ENCODE peak calls at places on chromosomes 2 and 18, in ten cellular contexts. F, M, P, K, Z, U, Y, A, H and G are unnamed samples.

GRCh38 chr2:216774620-216775019 is 79.3 kb upstream of the IGFBP5 start:
- DNase-seq in A (peak; percentile 84), Z (no peak), F (no peak), P (no peak), H (peak; percentile 77), M (no peak), U (no peak), Y (peak; percentile 23), K (peak; percentile 55), G (no peak)

GRCh38 chr2:178761759-178762371 is 45.4 kb downstream of the TTN start:
- DNase-seq in P (no peak), Y (peak; percentile 77), K (no peak), U (no peak), Z (no peak), F (peak; percentile 58), A (no peak), M (no peak), H (no peak), G (peak; percentile 7)

GRCh38 chr2:223735659-223736244 is 101.6 kb downstream of the AP1S3 start:
- DNase-seq in Y (peak; percentile 26), P (no peak), K (no peak), Z (no peak), U (no peak), M (no peak), F (no peak), A (no peak), H (no peak), G (no peak)

GRCh38 chr2:65366595-65367125 is 65.7 kb downstream of the SPRED2 start:
- DNase-seq in A (no peak), U (no peak), P (peak; percentile 44), F (peak; percentile 93), H (no peak), Z (no peak), Y (peak; percentile 88), M (no peak), K (no peak), G (peak; percentile 35)

GRCh38 chr2:149490296-149490695 is 97.3 kb downstream of the MMADHC start:
- DNase-seq in K (no peak), Y (peak; percentile 38), Z (no peak), P (no peak), A (no peak), F (no peak), M (no peak), H (no peak), U (no peak), G (no peak)

GRCh38 chr18:6605115-6605869 is 124.2 kb upstream of the ARHGAP28 start:
- DNase-seq in A (no peak), K (no peak), F (no peak), P (no peak), Z (no peak), H (no peak), M (no peak), U (no peak), Y (peak; percentile 15), G (no peak)

GRCh38 chr2:241858206-241859016 is at the start of gene PDCD1:
- DNase-seq in F (no peak), U (peak; percentile 34), P (no peak), A (peak; percentile 69), K (peak; percentile 79), H (peak; percentile 25), M (peak; percentile 74), Y (no peak), Z (no peak), G (peak; percentile 57)

GRCh38 chr18:26734760-26735159 is 130.7 kb downstream of the AQP4 start:
- DNase-seq in A (no peak), H (no peak), Z (no peak), M (no peak), K (no peak), P (no peak), F (no peak), Y (no peak), U (no peak), G (no peak)

DNA sequence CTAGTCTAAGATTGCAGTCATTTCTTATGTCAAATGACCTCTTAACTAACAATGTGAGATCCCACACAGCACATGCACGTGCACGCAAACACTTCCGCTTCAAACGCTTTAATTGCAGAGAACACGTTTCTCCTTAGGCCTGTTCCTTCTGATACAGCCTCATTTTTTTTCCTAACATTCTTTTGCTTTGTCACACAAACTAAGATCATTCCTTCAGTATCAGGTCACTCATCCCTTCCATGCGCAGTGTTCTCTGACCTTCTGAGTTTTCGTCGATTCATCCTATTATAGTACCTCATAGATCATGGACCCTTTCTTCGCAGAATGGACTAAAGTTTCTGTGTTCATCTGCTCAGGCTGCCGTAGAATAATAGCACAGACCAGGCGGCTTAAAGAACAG is 327.1 kb upstream of the CDH19 start:
- DNase-seq in K (no peak), F (no peak), H (no peak), P (no peak), A (no peak), Y (no peak), U (no peak), M (no peak), Z (no peak), G (no peak)
- H3K9me3 ChIP-seq in K (no peaks in the 10 kb centered on the region), F (no peaks in the 10 kb centered on the region), H (no peaks in the 10 kb centered on the region), P (no peaks in the 10 kb centered on the region), A (no peaks in the 10 kb centered on the region), Y (no peaks in the 10 kb centered on the region), U (no peaks in the 10 kb centered on the region), M (no peaks in the 10 kb centered on the region), Z (no peaks in the 10 kb centered on the region), G (no peaks in the 10 kb centered on the region)

GRCh38 chr2:43427032-43427424 is 168.8 kb downstream of the THADA start:
- DNase-seq in H (no peak), F (peak; percentile 13), K (no peak), M (no peak), Z (no peak), A (no peak), U (no peak), Y (no peak), P (no peak), G (no peak)

GRCh38 chr2:43423941-43424261 is 171.9 kb downstream of the THADA start:
- DNase-seq in H (no peak), K (no peak), M (no peak), Y (no peak), F (no peak), Z (no peak), A (no peak), P (no peak), U (no peak), G (no peak)

GRCh38 chr2:43425659-43426058 is 170.2 kb downstream of the THADA start:
- DNase-seq in Z (no peak), U (no peak), M (no peak), A (no peak), F (no peak), K (no peak), Y (no peak), H (no peak), P (no peak), G (no peak)

GRCh38 chr2:43424262-43425207 is 171.3 kb downstream of the THADA start:
- DNase-seq in F (no peak), M (no peak), K (no peak), Y (peak; percentile 20), P (no peak), Z (no peak), A (no peak), U (no peak), H (no peak), G (peak; percentile 26)

GRCh38 chr2:43426305-43427031 is 169.4 kb downstream of the THADA start:
- DNase-seq in Z (peak; percentile 49), U (peak; percentile 63), H (no peak), K (peak; percentile 62), P (peak; percentile 52), M (no peak), A (peak; percentile 68), F (peak; percentile 95), Y (peak; percentile 84), G (peak; percentile 72)
- H3K4me3 ChIP-seq in Z (no peak overlapping the region), U (no peak overlapping the region), H (no peak overlapping the region), K (no peak overlapping the region), P (no peak overlapping the region), M (no peak overlapping the region), A (no peak overlapping the region), F (no peak overlapping the region), Y (no peak overlapping the region), G (no peak overlapping the region)

GRCh38 chr18:56035546-56035945 is 447.6 kb upstream of the TCF4 start:
- DNase-seq in Y (no peak), K (no peak), U (no peak), F (no peak), M (no peak), A (no peak), P (no peak), Z (no peak), H (no peak), G (no peak)

GRCh38 chr18:56036673-56037072 is 448.7 kb upstream of the TCF4 start:
- DNase-seq in A (no peak), Z (no peak), K (no peak), H (no peak), M (no peak), F (no peak), U (no peak), P (no peak), Y (no peak), G (no peak)

GRCh38 chr18:56043691-56044090 is 455.7 kb upstream of the TCF4 start:
- DNase-seq in K (no peak), U (peak; percentile 39), M (no peak), Z (no peak), Y (no peak), A (no peak), F (no peak), H (no peak), P (no peak), G (no peak)

GRCh38 chr18:56034954-56035353 is 447.0 kb upstream of the TCF4 start:
- DNase-seq in H (no peak), Z (no peak), Y (no peak), U (no peak), F (no peak), A (no peak), P (no peak), K (no peak), M (no peak), G (no peak)

GRCh38 chr18:56038258-56039030 is 450.5 kb upstream of the TCF4 start:
- DNase-seq in Y (no peak), F (no peak), Z (no peak), H (no peak), P (no peak), M (no peak), K (no peak), A (no peak), U (no peak), G (peak; percentile 76)
- H3K9me3 ChIP-seq in Y (no peaks in the 10 kb centered on the region), F (no peaks in the 10 kb centered on the region), Z (no peaks in the 10 kb centered on the region), H (peaks cover 4% of the 10 kb centered on the region), P (no peaks in the 10 kb centered on the region), M (no peaks in the 10 kb centered on the region), K (peaks cover 43% of the 10 kb centered on the region), A (no peaks in the 10 kb centered on the region), U (no peaks in the 10 kb centered on the region), G (no peaks in the 10 kb centered on the region)

DNA sequence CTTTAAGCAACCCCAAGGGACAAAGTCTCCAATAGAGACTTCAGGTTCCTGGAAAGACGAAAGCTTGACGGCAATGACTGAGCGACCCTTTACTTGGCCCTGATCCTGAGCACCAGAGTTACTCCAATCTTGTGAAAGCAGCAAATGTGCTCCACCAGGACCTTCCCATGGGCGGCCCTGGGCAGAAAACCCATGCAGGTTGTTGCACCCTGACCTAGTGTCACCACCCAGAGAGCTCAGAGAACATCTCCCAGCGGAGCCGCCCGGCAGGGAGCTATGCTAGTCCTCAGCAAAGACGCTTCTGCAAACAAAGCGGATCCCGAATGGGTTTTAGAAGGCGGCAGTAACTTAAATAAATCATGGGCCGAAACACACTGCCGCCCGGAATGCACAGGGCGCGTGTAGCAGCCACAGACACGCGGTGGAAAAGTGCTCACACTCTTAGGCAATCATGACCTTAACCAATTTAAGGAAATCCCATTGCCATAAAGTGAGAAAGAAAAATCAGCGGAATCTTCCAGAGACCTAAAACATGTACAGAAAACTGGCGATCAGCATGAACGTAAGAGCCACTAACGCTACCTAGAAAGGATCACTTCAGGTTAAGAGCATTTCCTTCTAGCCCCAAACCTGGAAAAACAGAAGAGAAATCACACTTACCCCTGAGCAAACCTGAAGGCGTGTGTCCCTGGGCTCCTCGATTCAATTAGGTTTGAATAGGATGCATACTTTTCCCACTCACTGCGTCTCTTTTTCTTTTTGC is 490 bp downstream of the COL6A3 start:
- DNase-seq in F (no peak), U (no peak), H (no peak), P (no peak), M (peak; percentile 42), Y (no peak), K (no peak), Z (no peak), A (no peak), G (no peak)
- H3K4me3 ChIP-seq in F (no peak overlapping the region), U (peak overlapping the region; percentile 51), H (peak overlapping the region; percentile 62), P (peak overlapping the region; percentile 29), M (peak overlapping the region; percentile 55), Y (peak overlapping the region; percentile 69), K (no peak overlapping the region), Z (no peak overlapping the region), A (peak overlapping the region; percentile 26), G (no peak overlapping the region)